ENCODE peak calls at places on chromosomes 1 and 21, in seven cellular contexts. L, B, K, Y, J, G and W are unnamed samples.

GRCh38 chr1:109208431-109208830 is 5.3 kb upstream of the SARS1 start:
- DNase-seq in L (no peak), B (no peak), K (no peak), Y (no peak), J (no peak), G (no peak), W (no peak)

GRCh38 chr1:111990878-111991760 is 1.7 kb upstream of the KCND3 start:
- DNase-seq in L (no peak), B (peak), K (peak), Y (no peak), J (peak), G (peak), W (peak)

GRCh38 chr1:23478896-23479790 is 4.8 kb downstream of the ASAP3 start:
- DNase-seq in L (no peak), B (peak), K (no peak), Y (peak), J (no peak), G (peak), W (peak)

GRCh38 chr1:22556391-22557104 is 6.7 kb upstream of the EPHA8 start:
- DNase-seq in L (no peak), B (no peak), K (peak), Y (no peak), J (no peak), G (no peak), W (no peak)

GRCh38 chr1:201205036-201205435 is 14.4 kb downstream of the IGFN1 start:
- DNase-seq in L (no peak), B (peak), K (no peak), Y (no peak), J (no peak), G (no peak), W (no peak)

GRCh38 chr1:116763787-116764465 is 9.7 kb downstream of the CD2 start:
- DNase-seq in L (no peak), B (no peak), K (peak), Y (no peak), J (peak), G (peak), W (no peak)

GRCh38 chr1:17866451-17867029 is 111.4 kb downstream of the ACTL8 start:
- DNase-seq in L (no peak), B (no peak), K (no peak), Y (peak), J (no peak), G (peak), W (no peak)

GRCh38 chr1:159828916-159829634 is 2.4 kb downstream of the SLAMF8 start:
- DNase-seq in L (peak), B (peak), K (peak), Y (no peak), J (peak), G (no peak), W (peak)

GRCh38 chr21:42421018-42421793 is 17.5 kb downstream of the UBASH3A start:
- DNase-seq in L (no peak), B (no peak), K (no peak), Y (no peak), J (no peak), G (no peak), W (no peak)

GRCh38 chr1:3420218-3420951 is 34.1 kb upstream of the ARHGEF16 start:
- DNase-seq in L (no peak), B (no peak), K (no peak), Y (no peak), J (no peak), G (no peak), W (no peak)

GRCh38 chr1:226662704-226663326 is 76.3 kb downstream of the ITPKB start:
- DNase-seq in L (peak), B (no peak), K (no peak), Y (peak), J (no peak), G (peak), W (no peak)

GRCh38 chr1:214296860-214297699 is 16.1 kb downstream of the SMYD2 start:
- DNase-seq in L (no peak), B (no peak), K (no peak), Y (peak), J (no peak), G (peak), W (no peak)

GRCh38 chr1:112929979-112930378 is 26.0 kb downstream of the SLC16A1 start:
- DNase-seq in L (no peak), B (no peak), K (no peak), Y (no peak), J (no peak), G (no peak), W (no peak)

GRCh38 chr1:247172956-247173355 is 1.1 kb upstream of the ZNF124 start:
- DNase-seq in L (peak), B (no peak), K (no peak), Y (no peak), J (no peak), G (no peak), W (no peak)